ENCODE peak calls at places on chromosomes 6 and 20, in seven cellular contexts. D is lower lobe of right lung; U is CD8-positive, alpha-beta T cell; Z is CD8-positive, alpha-beta memory T cell; R is Panc1; A is right cardiac atrium; P is tibial artery. Y is an unnamed sample.
A peak's percentile ranks its signal among the peaks of the same experiment; 100 is the strongest.

GRCh38 chr6:30981942-30982772 is 1.4 kb upstream of the MUC21 start:
- DNase-seq in P (no peak), U (no peak), Z (no peak), D (no peak), R (no peak), A (peak; percentile 52), Y (no peak)

GRCh38 chr6:100592929-100593328 is 128.2 kb upstream of the SIM1 start:
- DNase-seq in R (no peak), D (no peak), Z (no peak), A (no peak), U (no peak), P (no peak), Y (no peak)

GRCh38 chr20:63700199-63701050 is 4.0 kb downstream of the TNFRSF6B start:
- DNase-seq in P (peak; percentile 64), R (no peak), A (peak; percentile 50), Z (no peak), D (no peak), U (no peak), Y (peak; percentile 56)

GRCh38 chr6:133432021-133432989 is 191.1 kb downstream of the EYA4 start:
- DNase-seq in R (no peak), Z (no peak), P (no peak), A (no peak), U (no peak), D (no peak), Y (no peak)

GRCh38 chr6:47169785-47170685 is 127.9 kb upstream of the ADGRF1 start:
- DNase-seq in A (no peak), D (no peak), P (no peak), R (no peak), U (no peak), Z (no peak), Y (no peak)

GRCh38 chr6:39224058-39224457 is 5.2 kb downstream of the KCNK5 start:
- DNase-seq in P (no peak), A (no peak), U (no peak), Z (no peak), D (no peak), R (no peak), Y (no peak)

GRCh38 chr20:49909499-49910339 is 5.6 kb downstream of the SPATA2 start:
- DNase-seq in U (no peak), R (no peak), A (peak; percentile 65), P (peak; percentile 56), D (no peak), Z (no peak), Y (no peak)

GRCh38 chr20:47676219-47676721 is 109.0 kb downstream of the SULF2 start:
- DNase-seq in D (no peak), Z (no peak), P (peak; percentile 39), R (no peak), U (no peak), A (no peak), Y (no peak)

GRCh38 chr20:31543966-31544598 is 29.8 kb downstream of the HM13 start:
- DNase-seq in P (no peak), R (no peak), D (no peak), A (peak; percentile 49), Z (no peak), U (no peak), Y (no peak)

GRCh38 chr6:15116889-15117288 is 129.0 kb upstream of the JARID2 start:
- DNase-seq in Z (no peak), D (no peak), P (no peak), R (no peak), U (no peak), A (no peak), Y (no peak)

GRCh38 chr6:154512214-154512613 is 1.7 kb upstream of the CNKSR3 start:
- DNase-seq in D (no peak), U (no peak), P (no peak), R (no peak), A (no peak), Z (no peak), Y (no peak)

GRCh38 chr6:132298344-132298949 is 102.8 kb downstream of the MOXD1 start:
- DNase-seq in A (peak; percentile 56), P (no peak), Z (no peak), R (peak; percentile 18), U (no peak), D (no peak), Y (no peak)

GRCh38 chr6:165597821-165598220 is 65.2 kb downstream of the PDE10A start:
- DNase-seq in D (no peak), U (no peak), A (no peak), P (no peak), R (no peak), Z (no peak), Y (no peak)

GRCh38 chr6:132763269-132763668 is 5.6 kb upstream of the VNN2 start:
- DNase-seq in U (peak; percentile 3), Z (peak; percentile 26), R (no peak), P (no peak), A (no peak), D (no peak), Y (no peak)

GRCh38 chr6:161210857-161211256 is 63.0 kb downstream of the AGPAT4 start:
- DNase-seq in A (no peak), U (no peak), P (no peak), R (no peak), D (no peak), Z (no peak), Y (no peak)

GRCh38 chr6:166342293-166343156 is at the start of gene SFT2D1:
- DNase-seq in R (peak; percentile 15), A (peak; percentile 96), P (peak; percentile 90), Z (peak; percentile 54), D (peak; percentile 94), U (peak; percentile 44), Y (peak; percentile 95)

GRCh38 chr20:14609328-14610221 is 272.2 kb upstream of the FLRT3 start:
- DNase-seq in U (no peak), A (no peak), R (no peak), D (no peak), P (no peak), Z (no peak), Y (no peak)

GRCh38 chr6:132401120-132401940 is at the start of gene MOXD1:
- DNase-seq in Z (no peak), P (no peak), A (peak; percentile 65), R (no peak), U (no peak), D (no peak), Y (peak; percentile 82)

GRCh38 chr6:134195985-134196384 is 121.9 kb downstream of the SGK1 start:
- DNase-seq in D (no peak), A (no peak), U (no peak), P (no peak), R (no peak), Z (no peak), Y (no peak)

GRCh38 chr20:19867940-19868371 is 109.9 kb downstream of the RIN2 start:
- DNase-seq in R (no peak), Z (no peak), A (peak; percentile 63), U (no peak), P (no peak), D (peak; percentile 71), Y (peak; percentile 84)

GRCh38 chr20:8646026-8646425 is 422.9 kb upstream of the PLCB4 start:
- DNase-seq in U (no peak), D (no peak), Z (no peak), R (no peak), P (no peak), A (no peak), Y (no peak)

GRCh38 chr6:109595998-109596397 is 95.0 kb downstream of the AK9 start:
- DNase-seq in U (no peak), P (no peak), A (no peak), R (no peak), D (no peak), Z (no peak), Y (no peak)

GRCh38 chr6:30747300-30747687 is 2.9 kb upstream of the IER3 start:
- DNase-seq in Z (no peak), U (no peak), P (no peak), D (no peak), A (no peak), R (no peak), Y (no peak)

GRCh38 chr6:2410982-2411381 is 165.6 kb upstream of the GMDS start:
- DNase-seq in R (no peak), D (no peak), Z (no peak), P (no peak), A (no peak), U (no peak), Y (no peak)

GRCh38 chr6:54063228-54063539 is 48.1 kb upstream of the MLIP start:
- DNase-seq in U (no peak), D (no peak), R (no peak), Z (no peak), A (no peak), P (no peak), Y (no peak)

DNA sequence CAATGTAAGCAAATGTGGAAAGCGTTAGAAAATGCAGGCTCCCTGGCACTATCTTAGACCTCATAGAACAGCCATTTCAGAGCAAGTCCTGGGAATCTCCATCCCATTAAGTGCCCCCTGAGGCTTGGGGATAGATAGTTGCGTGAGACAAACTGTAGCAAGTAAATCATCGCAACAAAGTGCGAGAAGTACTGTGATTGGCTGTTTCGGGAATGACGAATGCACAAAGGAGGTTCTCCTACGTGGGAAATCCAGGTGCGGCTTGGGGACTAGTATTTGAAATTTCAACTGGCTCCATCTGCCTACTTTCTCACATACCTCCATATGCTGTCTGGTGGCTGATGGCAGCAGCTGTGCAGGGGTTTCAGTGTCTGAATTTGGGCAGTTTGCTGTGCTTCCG is 84.5 kb downstream of the PLEKHG1 start:
- DNase-seq in A (no peak), P (no peak), Z (no peak), U (no peak), R (no peak), D (no peak), Y (no peak)
- H3K4me3 ChIP-seq in A (peak overlapping the region; percentile 12), P (no peak overlapping the region), Z (no peak overlapping the region), U (no peak overlapping the region), R (no peak overlapping the region), D (peak overlapping the region; percentile 45), Y (no peak overlapping the region)

DNA sequence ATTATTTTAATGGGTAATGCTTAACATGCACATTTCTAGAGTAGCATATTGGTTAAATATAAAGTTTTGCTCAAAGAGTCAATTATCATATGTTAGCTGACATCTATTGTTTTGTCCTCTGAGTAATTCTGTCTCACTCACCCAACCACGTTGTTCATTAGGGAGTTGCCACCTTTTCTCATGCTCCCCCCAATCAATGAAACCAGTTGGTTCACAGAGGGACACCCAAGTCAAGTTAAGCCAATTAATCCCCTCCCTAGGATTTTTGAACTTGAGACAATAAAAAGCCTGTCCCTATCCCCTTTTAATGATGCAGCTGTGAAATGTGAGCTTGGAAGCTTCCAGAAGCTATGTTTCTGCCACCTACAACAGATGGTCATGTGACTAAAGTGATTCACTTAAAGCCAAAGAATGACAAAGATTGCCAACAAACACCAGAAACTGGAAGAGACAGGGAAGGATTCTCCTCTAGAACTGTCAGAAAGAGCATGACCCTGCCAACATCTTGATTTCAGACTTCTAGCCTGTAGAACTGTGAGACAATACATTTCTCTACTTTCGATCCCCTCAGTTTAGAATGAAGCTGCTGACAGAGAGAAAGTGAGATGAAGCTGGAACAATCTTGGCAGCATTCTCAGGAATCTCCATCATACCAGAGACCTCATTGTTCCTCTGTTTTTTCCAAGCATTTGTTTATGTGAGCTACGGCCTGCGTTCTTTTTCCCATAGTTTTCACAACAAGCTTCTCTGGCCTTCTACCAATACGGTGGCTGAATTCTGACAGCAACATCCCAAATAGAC is 57.9 kb upstream of the TPD52L1 start:
- DNase-seq in U (no peak), A (no peak), R (no peak), D (no peak), Z (no peak), P (no peak), Y (no peak)
- H3K4me3 ChIP-seq in U (no peak overlapping the region), A (no peak overlapping the region), R (no peak overlapping the region), D (no peak overlapping the region), Z (no peak overlapping the region), P (no peak overlapping the region), Y (no peak overlapping the region)

GRCh38 chr6:158642097-158642601 is 2.4 kb downstream of the DYNLT1 start:
- DNase-seq in A (no peak), D (no peak), P (peak; percentile 90), R (no peak), Z (no peak), U (no peak), Y (peak; percentile 63)
- H3K4me3 ChIP-seq in A (no peak overlapping the region), D (peak overlapping the region; percentile 97), P (peak overlapping the region; percentile 98), R (no peak overlapping the region), Z (peak overlapping the region; percentile 82), U (no peak overlapping the region), Y (no peak overlapping the region)

GRCh38 chr20:59026904-59027745 is 5.0 kb downstream of the ATP5F1E start:
- DNase-seq in R (no peak), Z (no peak), A (no peak), P (no peak), U (no peak), D (no peak), Y (no peak)
- H3K4me3 ChIP-seq in R (no peak overlapping the region), Z (no peak overlapping the region), A (no peak overlapping the region), P (no peak overlapping the region), U (no peak overlapping the region), D (no peak overlapping the region), Y (no peak overlapping the region)